ENCODE peak calls at places on chromosome 22, in six cellular contexts. One of them, this sample, is unnamed.

GRCh38 chr22:42340695-42341383 is 70.4 kb upstream of the TCF20 start:
- DNase-seq in NCI-H1436: no peak
- DNase-seq in NCI-H524: peak
- DNase-seq in GDM1: no peak
- DNase-seq in esophagus muscularis mucosa: no peak
- DNase-seq in SK-N-SH: peak
- DNase-seq in this sample: no peak

GRCh38 chr22:31313366-31314147 is 21.3 kb upstream of the PIK3IP1 start:
- DNase-seq in NCI-H1436: peak
- DNase-seq in NCI-H524: no peak
- DNase-seq in GDM1: no peak
- DNase-seq in esophagus muscularis mucosa: peak
- DNase-seq in SK-N-SH: peak
- DNase-seq in this sample: peak

GRCh38 chr22:32380991-32381390 is 23.3 kb downstream of the RFPL3 start:
- DNase-seq in NCI-H1436: no peak
- DNase-seq in NCI-H524: no peak
- DNase-seq in GDM1: no peak
- DNase-seq in esophagus muscularis mucosa: no peak
- DNase-seq in SK-N-SH: no peak
- DNase-seq in this sample: no peak

GRCh38 chr22:48894064-48894671 is 933.5 kb downstream of the BRD1 start:
- DNase-seq in NCI-H1436: no peak
- DNase-seq in NCI-H524: no peak
- DNase-seq in GDM1: no peak
- DNase-seq in esophagus muscularis mucosa: peak
- DNase-seq in SK-N-SH: no peak
- DNase-seq in this sample: no peak

GRCh38 chr22:29626497-29627195 is 23.2 kb downstream of the NF2 start:
- DNase-seq in NCI-H1436: no peak
- DNase-seq in NCI-H524: no peak
- DNase-seq in GDM1: no peak
- DNase-seq in esophagus muscularis mucosa: no peak
- DNase-seq in SK-N-SH: no peak
- DNase-seq in this sample: no peak

GRCh38 chr22:40107756-40108437 is 69.8 kb upstream of the TNRC6B start:
- DNase-seq in NCI-H1436: no peak
- DNase-seq in NCI-H524: no peak
- DNase-seq in GDM1: no peak
- DNase-seq in esophagus muscularis mucosa: no peak
- DNase-seq in SK-N-SH: no peak
- DNase-seq in this sample: no peak

GRCh38 chr22:39946571-39947407 is 13.4 kb upstream of the TMA7B start:
- DNase-seq in NCI-H1436: no peak
- DNase-seq in NCI-H524: no peak
- DNase-seq in GDM1: peak
- DNase-seq in esophagus muscularis mucosa: no peak
- DNase-seq in SK-N-SH: peak
- DNase-seq in this sample: no peak

GRCh38 chr22:32327066-32327465 is 30.6 kb upstream of the RFPL3 start:
- DNase-seq in NCI-H1436: no peak
- DNase-seq in NCI-H524: no peak
- DNase-seq in GDM1: no peak
- DNase-seq in esophagus muscularis mucosa: no peak
- DNase-seq in SK-N-SH: no peak
- DNase-seq in this sample: no peak

GRCh38 chr22:19869497-19870152 is 15.0 kb upstream of the GNB1L start:
- DNase-seq in NCI-H1436: no peak
- DNase-seq in NCI-H524: no peak
- DNase-seq in GDM1: no peak
- DNase-seq in esophagus muscularis mucosa: no peak
- DNase-seq in SK-N-SH: no peak
- DNase-seq in this sample: no peak

GRCh38 chr22:48635825-48636224 is 1191.8 kb downstream of the BRD1 start:
- DNase-seq in NCI-H1436: peak
- DNase-seq in NCI-H524: no peak
- DNase-seq in GDM1: no peak
- DNase-seq in esophagus muscularis mucosa: no peak
- DNase-seq in SK-N-SH: no peak
- DNase-seq in this sample: no peak

GRCh38 chr22:30116362-30117117 is 36.3 kb downstream of the HORMAD2 start:
- DNase-seq in NCI-H1436: no peak
- DNase-seq in NCI-H524: no peak
- DNase-seq in GDM1: no peak
- DNase-seq in esophagus muscularis mucosa: no peak
- DNase-seq in SK-N-SH: no peak
- DNase-seq in this sample: no peak

GRCh38 chr22:22371031-22371541 is 126.5 kb downstream of the VPREB1 start:
- DNase-seq in NCI-H1436: no peak
- DNase-seq in NCI-H524: no peak
- DNase-seq in GDM1: no peak
- DNase-seq in esophagus muscularis mucosa: peak
- DNase-seq in SK-N-SH: no peak
- DNase-seq in this sample: no peak

GRCh38 chr22:33519140-33519973 is 400.9 kb downstream of the LARGE1 start:
- DNase-seq in NCI-H1436: peak
- DNase-seq in NCI-H524: no peak
- DNase-seq in GDM1: peak
- DNase-seq in esophagus muscularis mucosa: no peak
- DNase-seq in SK-N-SH: peak
- DNase-seq in this sample: peak

GRCh38 chr22:36563001-36563400 is 34.0 kb upstream of the EIF3D start:
- DNase-seq in NCI-H1436: no peak
- DNase-seq in NCI-H524: no peak
- DNase-seq in GDM1: no peak
- DNase-seq in esophagus muscularis mucosa: no peak
- DNase-seq in SK-N-SH: no peak
- DNase-seq in this sample: no peak

GRCh38 chr22:42060489-42060888 is 10.1 kb downstream of the NAGA start:
- DNase-seq in NCI-H1436: no peak
- DNase-seq in NCI-H524: no peak
- DNase-seq in GDM1: no peak
- DNase-seq in esophagus muscularis mucosa: no peak
- DNase-seq in SK-N-SH: no peak
- DNase-seq in this sample: no peak

GRCh38 chr22:45564349-45565030 is 61.8 kb downstream of the FBLN1 start:
- DNase-seq in NCI-H1436: no peak
- DNase-seq in NCI-H524: no peak
- DNase-seq in GDM1: no peak
- DNase-seq in esophagus muscularis mucosa: no peak
- DNase-seq in SK-N-SH: no peak
- DNase-seq in this sample: no peak

GRCh38 chr22:23542933-23543332 is 37.2 kb downstream of the IGLL1 start:
- DNase-seq in NCI-H1436: no peak
- DNase-seq in NCI-H524: no peak
- DNase-seq in GDM1: no peak
- DNase-seq in esophagus muscularis mucosa: no peak
- DNase-seq in SK-N-SH: no peak
- DNase-seq in this sample: no peak

GRCh38 chr22:35114296-35114980 is 48.5 kb downstream of the ISX start:
- DNase-seq in NCI-H1436: no peak
- DNase-seq in NCI-H524: no peak
- DNase-seq in GDM1: no peak
- DNase-seq in esophagus muscularis mucosa: no peak
- DNase-seq in SK-N-SH: no peak
- DNase-seq in this sample: no peak

GRCh38 chr22:16960884-16961249 is 47.2 kb downstream of the GAB4 start:
- DNase-seq in NCI-H1436: no peak
- DNase-seq in NCI-H524: no peak
- DNase-seq in GDM1: no peak
- DNase-seq in esophagus muscularis mucosa: peak
- DNase-seq in SK-N-SH: no peak
- DNase-seq in this sample: no peak

GRCh38 chr22:40325315-40325714 is 21.0 kb upstream of the ADSL start:
- DNase-seq in NCI-H1436: no peak
- DNase-seq in NCI-H524: no peak
- DNase-seq in GDM1: no peak
- DNase-seq in esophagus muscularis mucosa: no peak
- DNase-seq in SK-N-SH: no peak
- DNase-seq in this sample: no peak

GRCh38 chr22:49753961-49754673 is 73.6 kb downstream of the BRD1 start:
- DNase-seq in NCI-H1436: peak
- DNase-seq in NCI-H524: no peak
- DNase-seq in GDM1: no peak
- DNase-seq in esophagus muscularis mucosa: peak
- DNase-seq in SK-N-SH: peak
- DNase-seq in this sample: no peak

GRCh38 chr22:46609175-46609690 is 11.0 kb upstream of the GRAMD4 start:
- DNase-seq in NCI-H1436: no peak
- DNase-seq in NCI-H524: no peak
- DNase-seq in GDM1: no peak
- DNase-seq in esophagus muscularis mucosa: no peak
- DNase-seq in SK-N-SH: no peak
- DNase-seq in this sample: no peak

GRCh38 chr22:33126881-33127280 is 68.7 kb upstream of the SYN3 start:
- DNase-seq in NCI-H1436: no peak
- DNase-seq in NCI-H524: peak
- DNase-seq in GDM1: no peak
- DNase-seq in esophagus muscularis mucosa: no peak
- DNase-seq in SK-N-SH: peak
- DNase-seq in this sample: peak

GRCh38 chr22:27476729-27477128 is 324.8 kb downstream of the MN1 start:
- DNase-seq in NCI-H1436: no peak
- DNase-seq in NCI-H524: no peak
- DNase-seq in GDM1: no peak
- DNase-seq in esophagus muscularis mucosa: no peak
- DNase-seq in SK-N-SH: no peak
- DNase-seq in this sample: no peak

GRCh38 chr22:36330655-36331305 is 57.0 kb downstream of the MYH9 start:
- DNase-seq in NCI-H1436: no peak
- DNase-seq in NCI-H524: no peak
- DNase-seq in GDM1: peak
- DNase-seq in esophagus muscularis mucosa: no peak
- DNase-seq in SK-N-SH: no peak
- DNase-seq in this sample: peak

GRCh38 chr22:44523981-44524759 is 26.1 kb upstream of the RTL6 start:
- DNase-seq in NCI-H1436: no peak
- DNase-seq in NCI-H524: peak
- DNase-seq in GDM1: no peak
- DNase-seq in esophagus muscularis mucosa: peak
- DNase-seq in SK-N-SH: no peak
- DNase-seq in this sample: no peak